ENCODE peak calls at places on chromosomes 7 and 10, in five cellular contexts. O, I, P, S and E are unnamed samples.

GRCh38 chr10:71978476-71978875 is 14.3 kb downstream of the CHST3 start:
- DNase-seq in O (no peak), I (peak), P (no peak), S (peak), E (no peak)

GRCh38 chr10:12042409-12042796 is 206 bp downstream of the UPF2 start:
- DNase-seq in O (peak), I (peak), P (no peak), S (peak), E (no peak)

GRCh38 chr10:101244321-101245050 is 15.2 kb upstream of the LBX1 start:
- DNase-seq in O (no peak), I (peak), P (peak), S (no peak), E (no peak)

GRCh38 chr10:63976538-63976937 is 455.3 kb downstream of the REEP3 start:
- DNase-seq in O (no peak), I (no peak), P (no peak), S (peak), E (no peak)

GRCh38 chr7:55255501-55256445 is 109.4 kb upstream of the LANCL2 start:
- DNase-seq in O (peak), I (peak), P (peak), S (peak), E (peak)

GRCh38 chr7:73907554-73908122 is 46.7 kb downstream of the TMEM270 start:
- DNase-seq in O (no peak), I (no peak), P (no peak), S (no peak), E (no peak)

GRCh38 chr10:102604379-102604960 is 39.8 kb upstream of the TRIM8 start:
- DNase-seq in O (no peak), I (no peak), P (no peak), S (peak), E (no peak)

GRCh38 chr10:57898231-57898630 is 369.5 kb downstream of the IPMK start:
- DNase-seq in O (no peak), I (no peak), P (no peak), S (no peak), E (no peak)

GRCh38 chr10:18689498-18689897 is 30.3 kb downstream of the ARL5B start:
- DNase-seq in O (no peak), I (no peak), P (peak), S (no peak), E (no peak)

GRCh38 chr10:87875929-87876571 is 12.6 kb downstream of the PTEN start:
- DNase-seq in O (no peak), I (no peak), P (no peak), S (no peak), E (no peak)

GRCh38 chr10:69866688-69867461 is 65.2 kb downstream of the COL13A1 start:
- DNase-seq in O (no peak), I (peak), P (peak), S (peak), E (no peak)